ENCODE peak calls at places on chromosomes 13 and 19, in eight cellular contexts. One of them, this sample, is unnamed.

GRCh38 chr19:45938733-45939319 is 24.2 kb upstream of the NANOS2 start:
- DNase-seq in upper lobe of left lung: no peak
- DNase-seq in breast epithelium: no peak
- DNase-seq in HL-60: no peak
- DNase-seq in HCT116: no peak
- DNase-seq in stomach: no peak
- DNase-seq in H1: no peak
- DNase-seq in SK-N-SH: no peak
- DNase-seq in this sample: no peak

GRCh38 chr19:3198901-3199700 is 13.4 kb downstream of the NCLN start:
- DNase-seq in SK-N-SH: no peak
- DNase-seq in breast epithelium: no peak
- DNase-seq in HCT116: no peak
- DNase-seq in upper lobe of left lung: no peak
- DNase-seq in HL-60: no peak
- DNase-seq in H1: no peak
- DNase-seq in stomach: no peak
- DNase-seq in this sample: no peak

GRCh38 chr13:23753523-23753922 is 135.7 kb downstream of the MIPEP start:
- DNase-seq in upper lobe of left lung: peak; percentile 41
- DNase-seq in HL-60: no peak
- DNase-seq in H1: no peak
- DNase-seq in breast epithelium: no peak
- DNase-seq in SK-N-SH: no peak
- DNase-seq in stomach: no peak
- DNase-seq in HCT116: no peak
- DNase-seq in this sample: no peak

GRCh38 chr13:30576528-30576927 is 41.2 kb upstream of the USPL1 start:
- DNase-seq in breast epithelium: no peak
- DNase-seq in HL-60: peak; percentile 25
- DNase-seq in HCT116: no peak
- DNase-seq in upper lobe of left lung: no peak
- DNase-seq in stomach: no peak
- DNase-seq in H1: no peak
- DNase-seq in SK-N-SH: no peak
- DNase-seq in this sample: no peak

GRCh38 chr19:30146346-30146745 is 204.3 kb downstream of the URI1 start:
- DNase-seq in HL-60: no peak
- DNase-seq in upper lobe of left lung: no peak
- DNase-seq in SK-N-SH: no peak
- DNase-seq in HCT116: no peak
- DNase-seq in breast epithelium: no peak
- DNase-seq in stomach: no peak
- DNase-seq in H1: no peak
- DNase-seq in this sample: no peak

GRCh38 chr19:39996218-39996810 is 546 bp upstream of the ZNF546 start:
- DNase-seq in H1: no peak
- DNase-seq in stomach: no peak
- DNase-seq in HCT116: peak; percentile 29
- DNase-seq in upper lobe of left lung: peak; percentile 28
- DNase-seq in HL-60: peak; percentile 28
- DNase-seq in breast epithelium: no peak
- DNase-seq in SK-N-SH: peak; percentile 62
- DNase-seq in this sample: no peak

GRCh38 chr19:28794301-28794700 is 418.6 kb downstream of the UQCRFS1 start:
- DNase-seq in upper lobe of left lung: no peak
- DNase-seq in breast epithelium: no peak
- DNase-seq in HCT116: no peak
- DNase-seq in stomach: no peak
- DNase-seq in H1: no peak
- DNase-seq in SK-N-SH: no peak
- DNase-seq in HL-60: peak; percentile 20
- DNase-seq in this sample: no peak

GRCh38 chr13:76723551-76724232 is 162.5 kb downstream of the KCTD12 start:
- DNase-seq in breast epithelium: no peak
- DNase-seq in stomach: no peak
- DNase-seq in upper lobe of left lung: peak; percentile 69
- DNase-seq in H1: peak; percentile 45
- DNase-seq in HCT116: no peak
- DNase-seq in SK-N-SH: no peak
- DNase-seq in HL-60: peak; percentile 83
- DNase-seq in this sample: no peak

GRCh38 chr19:5954293-5954692 is 23.6 kb downstream of the RANBP3 start:
- DNase-seq in upper lobe of left lung: no peak
- DNase-seq in H1: no peak
- DNase-seq in HL-60: no peak
- DNase-seq in stomach: no peak
- DNase-seq in HCT116: no peak
- DNase-seq in breast epithelium: no peak
- DNase-seq in SK-N-SH: no peak
- DNase-seq in this sample: no peak

GRCh38 chr19:30556230-30556711 is 184.1 kb downstream of the ZNF536 start:
- DNase-seq in HL-60: no peak
- DNase-seq in HCT116: no peak
- DNase-seq in stomach: no peak
- DNase-seq in H1: no peak
- DNase-seq in SK-N-SH: no peak
- DNase-seq in upper lobe of left lung: no peak
- DNase-seq in breast epithelium: no peak
- DNase-seq in this sample: no peak

GRCh38 chr19:13718733-13719132 is 45.6 kb upstream of the MRI1 start:
- DNase-seq in stomach: no peak
- DNase-seq in breast epithelium: no peak
- DNase-seq in upper lobe of left lung: no peak
- DNase-seq in SK-N-SH: peak; percentile 28
- DNase-seq in HL-60: no peak
- DNase-seq in H1: no peak
- DNase-seq in HCT116: no peak
- DNase-seq in this sample: no peak

GRCh38 chr19:48681127-48681470 is 8.3 kb upstream of the NTN5 start:
- DNase-seq in upper lobe of left lung: no peak
- DNase-seq in stomach: peak; percentile 57
- DNase-seq in HCT116: no peak
- DNase-seq in SK-N-SH: no peak
- DNase-seq in HL-60: peak; percentile 42
- DNase-seq in breast epithelium: no peak
- DNase-seq in H1: no peak
- DNase-seq in this sample: no peak

GRCh38 chr13:83086948-83087347 is 795.3 kb downstream of the SLITRK1 start:
- DNase-seq in stomach: no peak
- DNase-seq in HCT116: no peak
- DNase-seq in H1: no peak
- DNase-seq in HL-60: no peak
- DNase-seq in breast epithelium: no peak
- DNase-seq in upper lobe of left lung: no peak
- DNase-seq in SK-N-SH: no peak
- DNase-seq in this sample: no peak

GRCh38 chr19:3969435-3970312 is 1.2 kb downstream of the DAPK3 start:
- DNase-seq in HCT116: no peak
- DNase-seq in HL-60: no peak
- DNase-seq in H1: peak; percentile 64
- DNase-seq in SK-N-SH: no peak
- DNase-seq in breast epithelium: no peak
- DNase-seq in stomach: peak; percentile 57
- DNase-seq in upper lobe of left lung: peak; percentile 61
- DNase-seq in this sample: no peak

GRCh38 chr19:18009412-18010066 is 1.6 kb downstream of the ARRDC2 start:
- DNase-seq in HCT116: no peak
- DNase-seq in breast epithelium: no peak
- DNase-seq in SK-N-SH: no peak
- DNase-seq in stomach: no peak
- DNase-seq in H1: no peak
- DNase-seq in HL-60: no peak
- DNase-seq in upper lobe of left lung: no peak
- DNase-seq in this sample: no peak

GRCh38 chr13:110618167-110618566 is 2.8 kb downstream of the NAXD start:
- DNase-seq in upper lobe of left lung: no peak
- DNase-seq in HL-60: no peak
- DNase-seq in HCT116: no peak
- DNase-seq in breast epithelium: no peak
- DNase-seq in H1: no peak
- DNase-seq in SK-N-SH: no peak
- DNase-seq in stomach: no peak
- DNase-seq in this sample: no peak
- TF ChIP-seq POLR2AphosphoS5 in upper lobe of left lung: no peak
- TF ChIP-seq POLR2AphosphoS5 in HL-60: no peak
- TF ChIP-seq POLR2AphosphoS5 in HCT116: no peak
- TF ChIP-seq POLR2AphosphoS5 in breast epithelium: no peak
- TF ChIP-seq POLR2AphosphoS5 in H1: no peak
- TF ChIP-seq POLR2AphosphoS5 in SK-N-SH: no peak
- TF ChIP-seq POLR2AphosphoS5 in stomach: no peak
- TF ChIP-seq POLR2AphosphoS5 in this sample: no peak

GRCh38 chr19:10920781-10921180 is 7.7 kb downstream of the YIPF2 start:
- DNase-seq in HL-60: no peak
- DNase-seq in stomach: no peak
- DNase-seq in breast epithelium: no peak
- DNase-seq in H1: no peak
- DNase-seq in HCT116: no peak
- DNase-seq in upper lobe of left lung: no peak
- DNase-seq in SK-N-SH: no peak
- DNase-seq in this sample: no peak

GRCh38 chr19:10921909-10922637 is 6.4 kb downstream of the YIPF2 start:
- DNase-seq in SK-N-SH: no peak
- DNase-seq in HCT116: no peak
- DNase-seq in HL-60: no peak
- DNase-seq in stomach: no peak
- DNase-seq in upper lobe of left lung: no peak
- DNase-seq in H1: no peak
- DNase-seq in breast epithelium: no peak
- DNase-seq in this sample: no peak

GRCh38 chr19:10920288-10920655 is 8.2 kb downstream of the YIPF2 start:
- DNase-seq in upper lobe of left lung: no peak
- DNase-seq in breast epithelium: no peak
- DNase-seq in SK-N-SH: no peak
- DNase-seq in H1: no peak
- DNase-seq in HL-60: no peak
- DNase-seq in stomach: no peak
- DNase-seq in HCT116: no peak
- DNase-seq in this sample: peak; percentile 1

GRCh38 chr19:10922638-10923014 is 5.8 kb downstream of the YIPF2 start:
- DNase-seq in HCT116: no peak
- DNase-seq in upper lobe of left lung: no peak
- DNase-seq in breast epithelium: no peak
- DNase-seq in stomach: no peak
- DNase-seq in HL-60: no peak
- DNase-seq in SK-N-SH: no peak
- DNase-seq in H1: no peak
- DNase-seq in this sample: no peak

DNA sequence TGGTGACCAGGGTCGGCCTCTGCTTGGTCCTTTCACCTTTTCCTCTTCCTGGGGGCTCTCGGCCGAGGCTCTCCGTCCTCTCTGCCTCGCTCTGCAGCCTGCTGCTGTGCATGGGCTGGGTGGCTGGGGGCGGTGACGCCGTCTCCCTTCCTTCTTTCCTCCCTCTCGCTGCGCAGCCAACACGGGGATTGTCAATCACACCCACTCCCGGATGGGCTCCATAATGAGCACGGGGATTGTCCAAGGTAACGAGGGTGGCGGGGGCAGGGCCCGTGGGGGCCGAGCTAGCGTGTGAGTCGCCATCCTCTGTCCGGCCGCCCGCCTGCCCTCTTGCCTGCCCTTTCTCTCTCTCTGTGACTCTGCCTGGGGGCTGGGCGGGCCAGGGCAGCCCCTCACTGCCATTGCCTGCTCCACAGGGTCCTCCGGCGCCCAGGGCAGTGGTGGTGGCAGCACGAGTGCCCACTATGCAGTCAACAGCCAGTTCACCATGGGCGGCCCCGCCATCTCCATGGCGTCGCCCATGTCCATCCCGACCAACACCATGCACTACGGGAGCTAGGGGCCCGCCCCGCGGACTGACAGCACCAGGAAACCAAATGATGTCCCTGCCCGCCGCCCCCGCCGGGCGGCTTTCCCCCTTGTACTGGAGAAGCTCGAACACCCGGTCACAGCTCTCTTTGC is 7.1 kb downstream of the YIPF2 start:
- DNase-seq in SK-N-SH: no peak
- DNase-seq in HL-60: no peak
- DNase-seq in breast epithelium: no peak
- DNase-seq in stomach: no peak
- DNase-seq in HCT116: no peak
- DNase-seq in H1: no peak
- DNase-seq in upper lobe of left lung: no peak
- DNase-seq in this sample: no peak
- TF ChIP-seq POLR2AphosphoS5 in SK-N-SH: no peak
- TF ChIP-seq POLR2AphosphoS5 in HL-60: peak; percentile 3
- TF ChIP-seq POLR2AphosphoS5 in breast epithelium: no peak
- TF ChIP-seq POLR2AphosphoS5 in stomach: no peak
- TF ChIP-seq POLR2AphosphoS5 in HCT116: no peak
- TF ChIP-seq POLR2AphosphoS5 in H1: no peak
- TF ChIP-seq POLR2AphosphoS5 in upper lobe of left lung: no peak
- TF ChIP-seq POLR2AphosphoS5 in this sample: no peak

GRCh38 chr13:77767413-77767812 is 69.9 kb downstream of the SLAIN1 start:
- DNase-seq in HCT116: no peak
- DNase-seq in HL-60: peak; percentile 84
- DNase-seq in breast epithelium: no peak
- DNase-seq in SK-N-SH: no peak
- DNase-seq in stomach: no peak
- DNase-seq in upper lobe of left lung: peak; percentile 39
- DNase-seq in H1: no peak
- DNase-seq in this sample: no peak
- TF ChIP-seq POLR2AphosphoS5 in HCT116: no peak
- TF ChIP-seq POLR2AphosphoS5 in HL-60: peak; percentile 25
- TF ChIP-seq POLR2AphosphoS5 in breast epithelium: no peak
- TF ChIP-seq POLR2AphosphoS5 in SK-N-SH: no peak
- TF ChIP-seq POLR2AphosphoS5 in stomach: no peak
- TF ChIP-seq POLR2AphosphoS5 in upper lobe of left lung: no peak
- TF ChIP-seq POLR2AphosphoS5 in H1: no peak
- TF ChIP-seq POLR2AphosphoS5 in this sample: no peak

GRCh38 chr19:55383789-55384575 is at the start of gene TMEM238:
- DNase-seq in stomach: peak; percentile 82
- DNase-seq in H1: peak; percentile 72
- DNase-seq in upper lobe of left lung: peak; percentile 68
- DNase-seq in HL-60: peak; percentile 64
- DNase-seq in SK-N-SH: peak; percentile 88
- DNase-seq in breast epithelium: no peak
- DNase-seq in HCT116: no peak
- DNase-seq in this sample: peak; percentile 75
- TF ChIP-seq POLR2AphosphoS5 in stomach: no peak
- TF ChIP-seq POLR2AphosphoS5 in H1: no peak
- TF ChIP-seq POLR2AphosphoS5 in upper lobe of left lung: peak; percentile 20
- TF ChIP-seq POLR2AphosphoS5 in HL-60: peak; percentile 27
- TF ChIP-seq POLR2AphosphoS5 in SK-N-SH: no peak
- TF ChIP-seq POLR2AphosphoS5 in breast epithelium: no peak
- TF ChIP-seq POLR2AphosphoS5 in HCT116: peak; percentile 45
- TF ChIP-seq POLR2AphosphoS5 in this sample: no peak